ENCODE peak calls at places on chromosome 15, in eight cellular contexts. One of them, this sample, is unnamed.
A peak's percentile ranks its signal among the peaks of the same experiment; 100 is the strongest.

GRCh38 chr15:65903296-65904073 is 34.2 kb downstream of the RAB11A start:
- DNase-seq in HCT116: no peak
- DNase-seq in A549: no peak
- DNase-seq in H1: no peak
- DNase-seq in K562: no peak
- DNase-seq in endothelial cell of umbilical vein: no peak
- DNase-seq in GM12878: no peak
- DNase-seq in HepG2: peak; percentile 12
- DNase-seq in this sample: no peak

GRCh38 chr15:80591938-80592825 is 102.9 kb upstream of the ABHD17C start:
- DNase-seq in HCT116: no peak
- DNase-seq in A549: no peak
- DNase-seq in H1: no peak
- DNase-seq in K562: no peak
- DNase-seq in endothelial cell of umbilical vein: no peak
- DNase-seq in GM12878: no peak
- DNase-seq in HepG2: no peak
- DNase-seq in this sample: no peak

GRCh38 chr15:71138473-71138872 is 23.2 kb downstream of the THSD4 start:
- DNase-seq in HCT116: no peak
- DNase-seq in A549: no peak
- DNase-seq in H1: no peak
- DNase-seq in K562: no peak
- DNase-seq in endothelial cell of umbilical vein: no peak
- DNase-seq in GM12878: no peak
- DNase-seq in HepG2: no peak
- DNase-seq in this sample: no peak

GRCh38 chr15:40420071-40420713 is 14.6 kb downstream of the IVD start:
- DNase-seq in HCT116: no peak
- DNase-seq in A549: no peak
- DNase-seq in H1: no peak
- DNase-seq in K562: no peak
- DNase-seq in endothelial cell of umbilical vein: no peak
- DNase-seq in GM12878: no peak
- DNase-seq in HepG2: no peak
- DNase-seq in this sample: no peak

GRCh38 chr15:57706405-57707209 is at the start of gene POLR2M:
- DNase-seq in HCT116: peak; percentile 93
- DNase-seq in A549: peak; percentile 92
- DNase-seq in H1: peak; percentile 78
- DNase-seq in K562: peak; percentile 96
- DNase-seq in endothelial cell of umbilical vein: peak; percentile 99
- DNase-seq in GM12878: peak; percentile 78
- DNase-seq in HepG2: peak; percentile 84
- DNase-seq in this sample: peak; percentile 94

GRCh38 chr15:89104172-89104564 is 15.9 kb downstream of the ABHD2 start:
- DNase-seq in HCT116: no peak
- DNase-seq in A549: no peak
- DNase-seq in H1: no peak
- DNase-seq in K562: no peak
- DNase-seq in endothelial cell of umbilical vein: no peak
- DNase-seq in GM12878: no peak
- DNase-seq in HepG2: no peak
- DNase-seq in this sample: no peak

GRCh38 chr15:58387130-58387529 is 44.7 kb upstream of the LIPC start:
- DNase-seq in HCT116: no peak
- DNase-seq in A549: no peak
- DNase-seq in H1: no peak
- DNase-seq in K562: no peak
- DNase-seq in endothelial cell of umbilical vein: no peak
- DNase-seq in GM12878: no peak
- DNase-seq in HepG2: no peak
- DNase-seq in this sample: no peak

GRCh38 chr15:98876461-98877369 is 130.9 kb downstream of the PGPEP1L start:
- DNase-seq in HCT116: no peak
- DNase-seq in A549: no peak
- DNase-seq in H1: no peak
- DNase-seq in K562: no peak
- DNase-seq in endothelial cell of umbilical vein: no peak
- DNase-seq in GM12878: no peak
- DNase-seq in HepG2: no peak
- DNase-seq in this sample: no peak

GRCh38 chr15:53323197-53323596 is 436.3 kb downstream of the WDR72 start:
- DNase-seq in HCT116: no peak
- DNase-seq in A549: no peak
- DNase-seq in H1: no peak
- DNase-seq in K562: no peak
- DNase-seq in endothelial cell of umbilical vein: no peak
- DNase-seq in GM12878: no peak
- DNase-seq in HepG2: no peak
- DNase-seq in this sample: no peak

GRCh38 chr15:90681056-90681455 is 36.1 kb upstream of the BLM start:
- DNase-seq in HCT116: no peak
- DNase-seq in A549: no peak
- DNase-seq in H1: no peak
- DNase-seq in K562: no peak
- DNase-seq in endothelial cell of umbilical vein: no peak
- DNase-seq in GM12878: no peak
- DNase-seq in HepG2: no peak
- DNase-seq in this sample: no peak

GRCh38 chr15:81292516-81293001 is 31.4 kb downstream of the STARD5 start:
- DNase-seq in HCT116: no peak
- DNase-seq in A549: no peak
- DNase-seq in H1: no peak
- DNase-seq in K562: no peak
- DNase-seq in endothelial cell of umbilical vein: no peak
- DNase-seq in GM12878: peak; percentile 74
- DNase-seq in HepG2: no peak
- DNase-seq in this sample: no peak

GRCh38 chr15:22224241-22224671 is 143.9 kb downstream of the OR4M2 start:
- DNase-seq in HCT116: no peak
- DNase-seq in A549: no peak
- DNase-seq in H1: no peak
- DNase-seq in K562: peak; percentile 24
- DNase-seq in endothelial cell of umbilical vein: no peak
- DNase-seq in GM12878: no peak
- DNase-seq in HepG2: no peak
- DNase-seq in this sample: peak; percentile 10
- TF ChIP-seq CTCF in HCT116: no peak
- TF ChIP-seq CTCF in A549: peak; percentile 43
- TF ChIP-seq CTCF in H1: no peak
- TF ChIP-seq CTCF in K562: peak; percentile 29
- TF ChIP-seq CTCF in endothelial cell of umbilical vein: no peak
- TF ChIP-seq CTCF in GM12878: no peak
- TF ChIP-seq CTCF in HepG2: no peak
- TF ChIP-seq CTCF in this sample: no peak

GRCh38 chr15:100721758-100722550 is 119.6 kb downstream of the ASB7 start:
- DNase-seq in HCT116: peak; percentile 97
- DNase-seq in A549: peak; percentile 98
- DNase-seq in H1: no peak
- DNase-seq in K562: no peak
- DNase-seq in endothelial cell of umbilical vein: peak; percentile 96
- DNase-seq in GM12878: no peak
- DNase-seq in HepG2: peak; percentile 91
- DNase-seq in this sample: peak; percentile 92
- TF ChIP-seq POLR2A in HCT116: no peak
- TF ChIP-seq POLR2A in A549: no peak
- TF ChIP-seq POLR2A in H1: no peak
- TF ChIP-seq POLR2A in K562: no peak
- TF ChIP-seq POLR2A in endothelial cell of umbilical vein: no peak
- TF ChIP-seq POLR2A in GM12878: no peak
- TF ChIP-seq POLR2A in HepG2: no peak
- TF ChIP-seq POLR2A in this sample: no peak

DNA sequence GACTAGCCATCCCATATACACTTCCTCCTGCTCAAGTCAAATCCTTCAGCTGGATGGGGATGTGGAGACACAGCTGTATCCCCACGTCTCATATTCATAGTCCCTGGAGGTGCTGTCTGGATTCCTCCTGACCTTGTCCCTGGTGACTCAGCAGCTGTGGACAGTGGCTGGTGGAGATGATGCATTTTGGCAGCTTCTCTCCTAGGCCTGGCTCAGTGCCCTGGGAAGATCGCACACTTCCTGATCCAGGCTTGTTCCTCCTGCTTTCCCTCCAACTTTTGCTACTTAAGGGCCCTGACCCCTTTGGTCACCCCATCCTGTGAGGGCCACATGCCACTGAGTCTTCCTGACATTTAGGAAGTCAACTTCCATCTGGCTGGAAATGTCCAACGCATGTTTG is 44.4 kb downstream of the ADAMTSL3 start:
- DNase-seq in HCT116: no peak
- DNase-seq in A549: peak; percentile 47
- DNase-seq in H1: no peak
- DNase-seq in K562: no peak
- DNase-seq in endothelial cell of umbilical vein: no peak
- DNase-seq in GM12878: no peak
- DNase-seq in HepG2: no peak
- DNase-seq in this sample: no peak
- TF ChIP-seq MAX in HCT116: no peak
- TF ChIP-seq MAX in A549: peak; percentile 28
- TF ChIP-seq MAX in H1: no peak
- TF ChIP-seq MAX in K562: no peak
- TF ChIP-seq MAX in endothelial cell of umbilical vein: no peak
- TF ChIP-seq MAX in GM12878: no peak
- TF ChIP-seq MAX in HepG2: no peak
- TF ChIP-seq MAX in this sample: no peak

GRCh38 chr15:85623648-85624047 is 171.1 kb downstream of the KLHL25 start:
- DNase-seq in HCT116: no peak
- DNase-seq in A549: no peak
- DNase-seq in H1: no peak
- DNase-seq in K562: no peak
- DNase-seq in endothelial cell of umbilical vein: no peak
- DNase-seq in GM12878: no peak
- DNase-seq in HepG2: no peak
- DNase-seq in this sample: peak; percentile 26

GRCh38 chr15:85624241-85624855 is 170.4 kb downstream of the KLHL25 start:
- DNase-seq in HCT116: no peak
- DNase-seq in A549: no peak
- DNase-seq in H1: no peak
- DNase-seq in K562: no peak
- DNase-seq in endothelial cell of umbilical vein: peak; percentile 52
- DNase-seq in GM12878: no peak
- DNase-seq in HepG2: no peak
- DNase-seq in this sample: peak; percentile 54

GRCh38 chr15:85625856-85626255 is 168.9 kb downstream of the KLHL25 start:
- DNase-seq in HCT116: no peak
- DNase-seq in A549: no peak
- DNase-seq in H1: no peak
- DNase-seq in K562: no peak
- DNase-seq in endothelial cell of umbilical vein: no peak
- DNase-seq in GM12878: no peak
- DNase-seq in HepG2: no peak
- DNase-seq in this sample: peak; percentile 34

GRCh38 chr15:85627245-85627935 is 167.3 kb downstream of the KLHL25 start:
- DNase-seq in HCT116: no peak
- DNase-seq in A549: no peak
- DNase-seq in H1: no peak
- DNase-seq in K562: no peak
- DNase-seq in endothelial cell of umbilical vein: no peak
- DNase-seq in GM12878: no peak
- DNase-seq in HepG2: no peak
- DNase-seq in this sample: no peak

DNA sequence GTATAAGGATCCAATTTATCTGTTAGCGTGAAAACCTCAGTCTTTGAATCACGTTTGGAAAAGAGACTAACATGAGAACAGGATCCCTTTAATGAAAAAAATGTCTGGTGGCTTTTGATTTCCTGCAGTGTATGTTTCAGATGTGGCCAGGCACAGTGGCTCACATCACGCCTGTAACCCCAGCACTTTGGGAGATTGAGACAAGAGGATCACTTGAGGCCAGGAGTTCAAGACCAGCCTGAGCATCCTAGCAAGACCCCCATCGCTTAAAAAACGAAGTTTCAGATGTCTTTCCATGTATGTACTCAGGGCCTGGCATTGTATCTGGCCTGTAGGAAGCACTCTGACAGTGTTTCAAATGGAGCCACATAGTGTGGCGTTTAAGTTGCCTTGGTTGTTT is 169.3 kb downstream of the KLHL25 start:
- DNase-seq in HCT116: no peak
- DNase-seq in A549: no peak
- DNase-seq in H1: no peak
- DNase-seq in K562: no peak
- DNase-seq in endothelial cell of umbilical vein: no peak
- DNase-seq in GM12878: no peak
- DNase-seq in HepG2: no peak
- DNase-seq in this sample: no peak
- TF ChIP-seq CTCF in HCT116: no peak
- TF ChIP-seq CTCF in A549: no peak
- TF ChIP-seq CTCF in H1: no peak
- TF ChIP-seq CTCF in K562: no peak
- TF ChIP-seq CTCF in endothelial cell of umbilical vein: no peak
- TF ChIP-seq CTCF in GM12878: no peak
- TF ChIP-seq CTCF in HepG2: no peak
- TF ChIP-seq CTCF in this sample: no peak

GRCh38 chr15:63970723-63971426 is 75.4 kb downstream of the DAPK2 start:
- DNase-seq in HCT116: no peak
- DNase-seq in A549: no peak
- DNase-seq in H1: no peak
- DNase-seq in K562: no peak
- DNase-seq in endothelial cell of umbilical vein: no peak
- DNase-seq in GM12878: peak; percentile 85
- DNase-seq in HepG2: no peak
- DNase-seq in this sample: no peak
- TF ChIP-seq POLR2A in HCT116: no peak
- TF ChIP-seq POLR2A in A549: no peak
- TF ChIP-seq POLR2A in H1: no peak
- TF ChIP-seq POLR2A in K562: no peak
- TF ChIP-seq POLR2A in endothelial cell of umbilical vein: no peak
- TF ChIP-seq POLR2A in GM12878: no peak
- TF ChIP-seq POLR2A in HepG2: no peak
- TF ChIP-seq POLR2A in this sample: no peak

GRCh38 chr15:94792166-94792565 is 560.8 kb downstream of the MCTP2 start:
- DNase-seq in HCT116: no peak
- DNase-seq in A549: no peak
- DNase-seq in H1: no peak
- DNase-seq in K562: no peak
- DNase-seq in endothelial cell of umbilical vein: peak; percentile 56
- DNase-seq in GM12878: no peak
- DNase-seq in HepG2: no peak
- DNase-seq in this sample: no peak

GRCh38 chr15:94791008-94791407 is 559.6 kb downstream of the MCTP2 start:
- DNase-seq in HCT116: no peak
- DNase-seq in A549: no peak
- DNase-seq in H1: no peak
- DNase-seq in K562: no peak
- DNase-seq in endothelial cell of umbilical vein: peak; percentile 14
- DNase-seq in GM12878: no peak
- DNase-seq in HepG2: no peak
- DNase-seq in this sample: no peak

GRCh38 chr15:94791516-94791915 is 560.2 kb downstream of the MCTP2 start:
- DNase-seq in HCT116: no peak
- DNase-seq in A549: no peak
- DNase-seq in H1: no peak
- DNase-seq in K562: no peak
- DNase-seq in endothelial cell of umbilical vein: no peak
- DNase-seq in GM12878: no peak
- DNase-seq in HepG2: no peak
- DNase-seq in this sample: no peak

DNA sequence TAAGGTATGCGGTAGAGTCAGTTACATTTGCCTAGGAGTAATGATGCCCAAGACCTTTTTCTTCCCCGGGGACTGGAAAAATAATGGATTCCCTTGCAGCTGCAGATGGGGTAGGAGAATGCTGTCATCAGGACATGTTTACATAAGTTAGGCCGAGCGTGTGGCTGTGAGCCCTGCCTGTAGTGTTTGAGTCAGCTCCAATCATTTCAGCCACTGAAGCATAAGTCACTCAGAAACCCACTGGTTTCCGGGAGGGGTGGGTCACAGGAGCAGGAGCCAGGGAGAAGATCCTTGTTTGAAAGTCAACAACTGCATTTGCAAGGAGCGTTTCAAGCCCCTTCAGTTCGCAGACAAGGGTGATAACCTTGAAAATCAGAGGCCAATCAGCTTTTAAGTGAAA is 562.3 kb downstream of the MCTP2 start:
- DNase-seq in HCT116: no peak
- DNase-seq in A549: no peak
- DNase-seq in H1: no peak
- DNase-seq in K562: no peak
- DNase-seq in endothelial cell of umbilical vein: no peak
- DNase-seq in GM12878: no peak
- DNase-seq in HepG2: no peak
- DNase-seq in this sample: no peak
- TF ChIP-seq MAX in HCT116: no peak
- TF ChIP-seq MAX in A549: no peak
- TF ChIP-seq MAX in H1: no peak
- TF ChIP-seq MAX in K562: no peak
- TF ChIP-seq MAX in endothelial cell of umbilical vein: no peak
- TF ChIP-seq MAX in GM12878: no peak
- TF ChIP-seq MAX in HepG2: no peak
- TF ChIP-seq MAX in this sample: no peak